ENCODE peak calls at places on chromosomes 1 and 21, in six cellular contexts. H is MM.1S, N is right lobe of liver, K is Peyer's patch, X is BE2C, C is CD14-positive monocyte. P is an unnamed sample.

GRCh38 chr1:43444151-43444826 is 9.4 kb downstream of the HYI start:
- DNase-seq in X (no peak), C (no peak), K (no peak), H (no peak), N (peak), P (no peak)

GRCh38 chr1:16321176-16321867 is 31.0 kb downstream of the FBXO42 start:
- DNase-seq in X (no peak), C (no peak), K (no peak), N (no peak), H (no peak), P (no peak)

GRCh38 chr1:54810144-54810942 is 9.2 kb upstream of the TTC22 start:
- DNase-seq in N (peak), K (peak), X (peak), H (peak), C (no peak), P (peak)

GRCh38 chr1:6922096-6922931 is 137.1 kb downstream of the CAMTA1 start:
- DNase-seq in C (no peak), N (no peak), H (peak), K (no peak), X (peak), P (no peak)

GRCh38 chr1:27682351-27682944 is 10.5 kb upstream of the IFI6 start:
- DNase-seq in K (no peak), H (no peak), X (no peak), N (no peak), C (no peak), P (no peak)

GRCh38 chr1:211648336-211648735 is 27.1 kb downstream of the NEK2 start:
- DNase-seq in N (no peak), C (no peak), X (no peak), H (no peak), K (peak), P (no peak)

GRCh38 chr1:244341455-244342450 is 110.0 kb downstream of the ADSS2 start:
- DNase-seq in H (no peak), X (no peak), C (peak), N (no peak), K (peak), P (no peak)

GRCh38 chr1:15449567-15449966 is 7.0 kb upstream of the CELA2A start:
- DNase-seq in N (no peak), H (no peak), X (no peak), C (no peak), K (no peak), P (no peak)

GRCh38 chr1:235424092-235424491 is 56.9 kb downstream of the TBCE start:
- DNase-seq in X (no peak), H (no peak), C (no peak), K (no peak), N (peak), P (no peak)

GRCh38 chr1:223123238-223123976 is 19.6 kb downstream of the TLR5 start:
- DNase-seq in H (peak), K (peak), X (peak), C (peak), N (peak), P (peak)

GRCh38 chr21:42308161-42308913 is 6.9 kb downstream of the TFF3 start:
- DNase-seq in X (no peak), K (peak), N (no peak), C (no peak), H (no peak), P (peak)

GRCh38 chr1:97042551-97042950 is 321.0 kb downstream of the PTBP2 start:
- DNase-seq in X (no peak), K (no peak), C (no peak), N (no peak), H (no peak), P (no peak)

GRCh38 chr1:89574621-89575020 is 50.0 kb downstream of the LRRC8B start:
- DNase-seq in K (no peak), C (no peak), N (no peak), X (no peak), H (no peak), P (no peak)

GRCh38 chr1:10868599-10868965 is 72.1 kb upstream of the CASZ1 start:
- DNase-seq in X (no peak), K (no peak), H (no peak), N (no peak), C (no peak), P (no peak)

GRCh38 chr1:53132176-53132575 is 10.3 kb downstream of the SLC1A7 start:
- DNase-seq in K (peak), X (no peak), N (peak), C (no peak), H (no peak), P (no peak)

GRCh38 chr21:45215214-45215613 is 72.5 kb downstream of the POFUT2 start:
- DNase-seq in C (no peak), N (no peak), H (no peak), X (no peak), K (no peak), P (no peak)

GRCh38 chr1:197173571-197174482 is 27.4 kb upstream of the ASPM start:
- DNase-seq in X (no peak), N (peak), C (no peak), K (no peak), H (no peak), P (no peak)

GRCh38 chr1:164602142-164602429 is 43.1 kb downstream of the PBX1 start:
- DNase-seq in X (no peak), C (no peak), H (peak), N (no peak), K (no peak), P (no peak)

GRCh38 chr1:188220051-188220450 is 1391.3 kb downstream of the PLA2G4A start:
- DNase-seq in K (no peak), C (no peak), H (no peak), X (no peak), N (no peak), P (no peak)

GRCh38 chr1:231420299-231420958 is 1.7 kb downstream of the EGLN1 start:
- DNase-seq in N (no peak), K (no peak), X (no peak), H (peak), C (no peak), P (no peak)

GRCh38 chr1:154199563-154199879 is 6.6 kb downstream of the CFAP141 start:
- DNase-seq in K (no peak), C (no peak), N (no peak), H (no peak), X (no peak), P (no peak)

GRCh38 chr1:117674521-117675400 is 68.9 kb downstream of the TENT5C start:
- DNase-seq in C (no peak), K (no peak), X (no peak), H (peak), N (no peak), P (peak)

GRCh38 chr1:48107516-48107915 is 110.3 kb upstream of the TRABD2B start:
- DNase-seq in H (no peak), C (no peak), X (no peak), K (no peak), N (no peak), P (no peak)

GRCh38 chr1:23957096-23957495 is 2.5 kb upstream of the PNRC2 start:
- DNase-seq in C (no peak), H (no peak), K (peak), X (peak), N (no peak), P (no peak)

GRCh38 chr1:203580733-203581132 is 45.9 kb upstream of the ATP2B4 start:
- DNase-seq in N (no peak), K (no peak), H (no peak), X (no peak), C (no peak), P (no peak)

GRCh38 chr1:203584040-203584439 is 42.6 kb upstream of the ATP2B4 start:
- DNase-seq in N (no peak), H (no peak), X (no peak), K (no peak), C (no peak), P (no peak)

GRCh38 chr1:203584507-203584906 is 42.1 kb upstream of the ATP2B4 start:
- DNase-seq in N (no peak), K (no peak), C (no peak), H (no peak), X (no peak), P (no peak)

GRCh38 chr1:203582568-203582967 is 44.1 kb upstream of the ATP2B4 start:
- DNase-seq in N (no peak), C (no peak), X (no peak), K (no peak), H (no peak), P (no peak)

GRCh38 chr1:203581841-203582240 is 44.8 kb upstream of the ATP2B4 start:
- DNase-seq in N (no peak), K (no peak), C (no peak), X (no peak), H (no peak), P (no peak)
- TF ChIP-seq CTCF in N (no peak), K (no peak), C (no peak), X (no peak), H (no peak), P (no peak)

GRCh38 chr1:91455334-91455733 is 45.3 kb upstream of the CDC7 start:
- DNase-seq in C (no peak), H (no peak), X (no peak), N (no peak), K (no peak), P (no peak)

GRCh38 chr1:91450260-91450659 is 45.6 kb upstream of the HFM1 start:
- DNase-seq in H (no peak), N (no peak), K (no peak), C (no peak), X (no peak), P (no peak)
- TF ChIP-seq CTCF in H (no peak), N (no peak), K (no peak), C (no peak), X (no peak), P (no peak)

GRCh38 chr1:32933742-32934322 is 30.8 kb downstream of the RNF19B start:
- DNase-seq in H (no peak), C (no peak), N (peak), X (peak), K (no peak), P (no peak)
- TF ChIP-seq CTCF in H (no peak), C (peak), N (no peak), X (no peak), K (no peak), P (no peak)

DNA sequence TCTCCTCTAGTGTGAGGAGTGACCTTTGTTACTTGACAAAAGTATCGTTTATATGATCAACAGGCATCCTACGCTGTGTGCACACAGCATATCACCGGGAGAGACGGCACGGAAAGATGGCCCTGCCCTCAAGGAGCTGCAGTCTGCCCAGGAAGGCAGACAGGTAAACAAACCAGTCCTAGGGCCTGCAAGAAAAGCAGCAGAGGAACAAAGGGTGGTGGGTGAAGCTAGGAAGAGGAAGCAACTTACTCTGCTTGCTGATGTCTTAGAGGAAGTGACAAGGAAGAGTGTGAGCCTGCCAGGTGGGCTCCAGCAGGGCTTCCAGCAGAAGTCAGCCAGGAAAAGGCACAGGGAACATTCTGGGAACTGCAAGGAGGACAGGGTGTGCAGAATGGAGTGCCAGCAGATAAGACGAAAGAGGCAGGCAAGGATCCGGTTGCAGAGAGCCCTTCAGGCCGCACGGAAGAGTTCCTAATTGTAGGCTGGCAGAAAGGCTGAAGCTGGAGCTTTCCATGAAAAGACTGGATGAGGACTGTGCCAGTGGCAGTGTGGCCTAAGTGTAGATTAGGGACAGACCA is 106.7 kb downstream of the SLC45A1 start:
- DNase-seq in C (peak), X (no peak), H (no peak), N (peak), K (peak), P (peak)
- TF ChIP-seq CTCF in C (no peak), X (no peak), H (no peak), N (no peak), K (no peak), P (no peak)

DNA sequence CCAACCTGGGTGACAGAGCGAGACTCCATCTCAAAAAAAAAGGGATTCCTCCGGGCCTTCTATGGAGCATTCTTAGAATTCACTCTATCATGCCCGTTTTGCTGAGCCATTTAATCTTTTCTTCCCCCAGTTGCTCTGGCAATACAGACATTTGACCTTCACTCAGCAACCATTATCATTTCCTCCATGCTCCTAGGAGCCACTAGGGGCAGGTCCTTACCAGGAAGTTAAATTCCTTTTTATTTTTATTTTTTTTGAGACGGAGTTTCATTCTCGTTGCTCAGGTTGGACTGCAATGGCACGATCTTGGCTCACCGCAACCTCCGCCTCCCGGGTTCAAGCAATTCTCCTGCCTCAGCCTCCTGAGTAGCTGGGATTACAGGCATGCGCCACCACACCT is 9.7 kb upstream of the CGN start:
- DNase-seq in X (no peak), K (no peak), C (no peak), N (no peak), H (no peak), P (no peak)
- TF ChIP-seq CTCF in X (peak), K (peak), C (peak), N (no peak), H (no peak), P (no peak)